ENCODE peak calls at places on chromosomes 12 and 14, in nine cellular contexts. B is A549, Q is prostate gland, X is H7, H is IMR-90, Y is adipocyte, I is mammary epithelial cell, W is colonic mucosa, M is AG09309. G is an unnamed sample.

GRCh38 chr14:39876935-39877334 is 444.7 kb upstream of the FBXO33 start:
- DNase-seq in B (no peak), Q (no peak), X (no peak), H (no peak), Y (no peak), I (no peak), W (no peak), M (no peak), G (no peak)

GRCh38 chr12:69821441-69822204 is 3.4 kb upstream of the MYRFL start:
- DNase-seq in B (peak; percentile 33), Q (no peak), X (no peak), H (peak; percentile 68), Y (peak; percentile 41), I (peak; percentile 58), W (no peak), M (peak; percentile 1), G (no peak)

GRCh38 chr12:68403296-68403695 is 71.1 kb upstream of the MDM1 start:
- DNase-seq in B (no peak), Q (no peak), X (no peak), H (no peak), Y (no peak), I (no peak), W (no peak), M (no peak), G (no peak)

GRCh38 chr14:69246331-69246730 is 13.6 kb upstream of the GALNT16 start:
- DNase-seq in B (no peak), Q (no peak), X (no peak), H (no peak), Y (no peak), I (no peak), W (no peak), M (no peak), G (no peak)

GRCh38 chr12:110934093-110934852 is 13.9 kb upstream of the MYL2 start:
- DNase-seq in B (peak; percentile 77), Q (no peak), X (peak; percentile 73), H (no peak), Y (no peak), I (peak; percentile 73), W (no peak), M (no peak), G (no peak)

GRCh38 chr14:24398943-24399801 is at the start of gene NYNRIN:
- DNase-seq in B (no peak), Q (no peak), X (peak; percentile 93), H (peak; percentile 12), Y (peak; percentile 77), I (no peak), W (peak; percentile 64), M (no peak), G (no peak)

GRCh38 chr14:68261092-68261842 is 441.7 kb downstream of the RAD51B start:
- DNase-seq in B (no peak), Q (no peak), X (no peak), H (no peak), Y (no peak), I (no peak), W (no peak), M (no peak), G (no peak)

GRCh38 chr14:87055007-87055406 is 938.0 kb downstream of the GALC start:
- DNase-seq in B (no peak), Q (no peak), X (no peak), H (no peak), Y (no peak), I (no peak), W (no peak), M (no peak), G (no peak)

GRCh38 chr14:35387713-35388579 is 16.6 kb downstream of the NFKBIA start:
- DNase-seq in B (no peak), Q (no peak), X (no peak), H (no peak), Y (no peak), I (no peak), W (no peak), M (no peak), G (no peak)

GRCh38 chr14:50173891-50174290 is 57.5 kb downstream of the SOS2 start:
- DNase-seq in B (no peak), Q (no peak), X (no peak), H (peak; percentile 4), Y (no peak), I (peak; percentile 24), W (no peak), M (no peak), G (no peak)

GRCh38 chr12:124503305-124503704 is 64.1 kb downstream of the NCOR2 start:
- DNase-seq in B (no peak), Q (no peak), X (no peak), H (no peak), Y (no peak), I (no peak), W (no peak), M (no peak), G (no peak)

GRCh38 chr12:55957106-55957859 is 8.6 kb downstream of the PMEL start:
- DNase-seq in B (no peak), Q (no peak), X (peak; percentile 6), H (no peak), Y (no peak), I (no peak), W (peak; percentile 79), M (no peak), G (no peak)

GRCh38 chr12:108568653-108569154 is 6.3 kb downstream of the ISCU start:
- DNase-seq in B (no peak), Q (no peak), X (no peak), H (no peak), Y (no peak), I (no peak), W (peak; percentile 17), M (no peak), G (no peak)

GRCh38 chr12:109497675-109498074 is 20.2 kb downstream of the UBE3B start:
- DNase-seq in B (no peak), Q (no peak), X (no peak), H (peak; percentile 79), Y (no peak), I (peak; percentile 88), W (no peak), M (no peak), G (no peak)

GRCh38 chr14:31441273-31442110 is 15.8 kb downstream of the DTD2 start:
- DNase-seq in B (peak; percentile 88), Q (no peak), X (no peak), H (peak; percentile 72), Y (peak; percentile 53), I (no peak), W (no peak), M (peak; percentile 70), G (no peak)

GRCh38 chr12:130026608-130027176 is 122.9 kb upstream of the TMEM132D start:
- DNase-seq in B (peak; percentile 49), Q (peak; percentile 46), X (peak; percentile 82), H (no peak), Y (peak; percentile 19), I (no peak), W (peak; percentile 38), M (no peak), G (no peak)

GRCh38 chr12:89427508-89428156 is 75.3 kb upstream of the DUSP6 start:
- DNase-seq in B (no peak), Q (no peak), X (no peak), H (no peak), Y (no peak), I (no peak), W (no peak), M (no peak), G (no peak)

GRCh38 chr12:47097276-47097896 is 17.6 kb upstream of the AMIGO2 start:
- DNase-seq in B (peak; percentile 83), Q (no peak), X (no peak), H (peak; percentile 62), Y (peak; percentile 49), I (peak; percentile 50), W (no peak), M (no peak), G (no peak)

GRCh38 chr12:11793896-11794295 is 144.4 kb downstream of the ETV6 start:
- DNase-seq in B (no peak), Q (no peak), X (no peak), H (peak; percentile 54), Y (no peak), I (no peak), W (no peak), M (no peak), G (no peak)

GRCh38 chr12:34402899-34403705 is 380.8 kb downstream of the ALG10 start:
- DNase-seq in B (no peak), Q (peak; percentile 3), X (peak; percentile 5), H (no peak), Y (no peak), I (no peak), W (peak; percentile 10), M (no peak), G (no peak)

GRCh38 chr12:94771741-94772140 is 121.4 kb upstream of the TMCC3 start:
- DNase-seq in B (no peak), Q (no peak), X (no peak), H (no peak), Y (no peak), I (no peak), W (no peak), M (no peak), G (no peak)
- H3K4me3 ChIP-seq in B (no peak overlapping the region), Q (no peak overlapping the region), X (no peak overlapping the region), H (no peak overlapping the region), Y (no peak overlapping the region), I (no peak overlapping the region), W (no peak overlapping the region), M (no peak overlapping the region), G (no peak overlapping the region)

DNA sequence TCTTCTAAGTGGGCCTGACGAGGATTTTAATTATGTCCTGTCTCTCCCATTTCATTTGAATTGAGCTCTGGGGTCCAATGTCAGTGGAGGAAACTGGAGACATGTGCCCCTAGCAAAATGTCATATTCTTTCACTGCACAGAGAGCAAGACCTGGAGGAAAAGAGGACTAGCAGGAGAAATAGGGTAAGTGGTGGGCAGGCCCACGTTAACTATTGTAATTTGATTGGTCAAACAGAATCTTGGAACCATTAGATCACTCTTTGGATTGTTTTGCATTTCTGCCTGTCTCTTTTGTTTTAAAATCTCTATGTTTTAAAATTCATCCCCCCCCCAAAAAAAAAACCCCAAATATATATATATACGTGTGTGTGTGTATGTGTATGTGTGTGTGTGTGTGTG is 113.9 kb upstream of the PELI2 start:
- DNase-seq in B (no peak), Q (no peak), X (no peak), H (no peak), Y (peak; percentile 18), I (no peak), W (no peak), M (no peak), G (no peak)
- H3K4me3 ChIP-seq in B (no peak overlapping the region), Q (no peak overlapping the region), X (no peak overlapping the region), H (no peak overlapping the region), Y (no peak overlapping the region), I (no peak overlapping the region), W (no peak overlapping the region), M (no peak overlapping the region), G (no peak overlapping the region)

GRCh38 chr12:100164153-100164704 is 21.6 kb upstream of the BLTP3B start:
- DNase-seq in B (no peak), Q (no peak), X (no peak), H (no peak), Y (no peak), I (no peak), W (no peak), M (no peak), G (no peak)
- H3K4me3 ChIP-seq in B (peak overlapping the region; percentile 44), Q (no peak overlapping the region), X (peak overlapping the region; percentile 14), H (no peak overlapping the region), Y (peak overlapping the region; percentile 70), I (peak overlapping the region; percentile 19), W (no peak overlapping the region), M (peak overlapping the region; percentile 26), G (peak overlapping the region; percentile 38)

GRCh38 chr12:54028324-54029201 is at the start of gene HOXC6:
- DNase-seq in B (peak; percentile 53), Q (no peak), X (peak; percentile 81), H (no peak), Y (no peak), I (no peak), W (no peak), M (no peak), G (no peak)
- H3K4me3 ChIP-seq in B (peak within 1 kb of the TSS; percentile 52), Q (no peak within 1 kb of the TSS), X (no peak within 1 kb of the TSS), H (peak within 1 kb of the TSS; percentile 10), Y (peak within 1 kb of the TSS; percentile 83), I (peak within 1 kb of the TSS; percentile 53), W (no peak within 1 kb of the TSS), M (no peak within 1 kb of the TSS), G (peak within 1 kb of the TSS; percentile 22)